ENCODE peak calls at places on chromosomes 13 and 19, in seven cellular contexts. G, T, O, F, S, W and N are unnamed samples.

GRCh38 chr13:44108345-44108858 is 228.7 kb downstream of the LACC1 start:
- DNase-seq in W (no peak), O (peak), T (no peak), F (no peak), G (peak), S (no peak), N (no peak)

GRCh38 chr13:73129023-73129422 is 70.2 kb downstream of the KLF5 start:
- DNase-seq in T (no peak), S (no peak), W (no peak), F (no peak), G (no peak), O (no peak), N (no peak)

GRCh38 chr19:49570138-49570856 is 10.1 kb downstream of the NOSIP start:
- DNase-seq in W (peak), F (peak), S (peak), O (peak), G (peak), T (no peak), N (peak)

GRCh38 chr19:31340059-31341025 is 8.9 kb downstream of the TSHZ3 start:
- DNase-seq in T (no peak), O (peak), W (no peak), G (peak), S (peak), F (peak), N (peak)

GRCh38 chr13:109288151-109288709 is 498.2 kb downstream of the IRS2 start:
- DNase-seq in W (no peak), T (no peak), G (no peak), S (no peak), F (no peak), O (no peak), N (no peak)

GRCh38 chr19:10655457-10656312 is 1.5 kb downstream of the ILF3 start:
- DNase-seq in G (no peak), W (no peak), F (peak), T (no peak), O (peak), S (peak), N (no peak)

GRCh38 chr19:17305517-17306284 is at the start of gene MRPL34:
- DNase-seq in T (no peak), W (peak), G (peak), F (peak), S (peak), O (peak), N (peak)

GRCh38 chr13:76775031-76775740 is 111.0 kb downstream of the KCTD12 start:
- DNase-seq in S (no peak), O (peak), G (no peak), W (no peak), T (no peak), F (peak), N (no peak)

GRCh38 chr19:34644991-34645461 is 31.9 kb downstream of the SCGB2B2 start:
- DNase-seq in F (no peak), G (no peak), W (no peak), T (no peak), O (no peak), S (no peak), N (no peak)

GRCh38 chr19:42132030-42132628 is at the start of gene POU2F2:
- DNase-seq in F (no peak), G (no peak), T (peak), W (no peak), O (no peak), S (no peak), N (peak)

GRCh38 chr13:92461402-92461801 is 765.2 kb upstream of the GPC6 start:
- DNase-seq in T (no peak), W (no peak), S (no peak), F (no peak), G (no peak), O (no peak), N (no peak)

GRCh38 chr13:25971499-25972145 is 80.2 kb downstream of the SHISA2 start:
- DNase-seq in F (no peak), O (no peak), W (no peak), T (no peak), G (no peak), S (no peak), N (peak)

GRCh38 chr13:46339035-46339666 is 47.9 kb downstream of the RUBCNL start:
- DNase-seq in T (peak), F (peak), O (peak), G (no peak), W (no peak), S (peak), N (no peak)

GRCh38 chr13:45048890-45049407 is 59.6 kb downstream of the GPALPP1 start:
- DNase-seq in G (no peak), F (no peak), T (no peak), O (no peak), W (no peak), S (no peak), N (peak)

GRCh38 chr19:5141278-5141925 is 172.5 kb downstream of the KDM4B start:
- DNase-seq in T (no peak), O (peak), F (no peak), G (no peak), W (no peak), S (peak), N (peak)

GRCh38 chr19:33507021-33507956 is 14.3 kb downstream of the PEPD start:
- DNase-seq in O (peak), F (no peak), S (no peak), W (no peak), G (no peak), T (no peak), N (no peak)

GRCh38 chr13:39930544-39931444 is 275.3 kb downstream of the COG6 start:
- DNase-seq in T (no peak), G (no peak), S (no peak), F (no peak), O (no peak), W (no peak), N (no peak)
- TF ChIP-seq CTCF in T (no peak), G (no peak), S (no peak), F (no peak), O (no peak), W (no peak), N (no peak)

GRCh38 chr13:19864339-19865309 is 1.2 kb upstream of the ZMYM5 start:
- DNase-seq in W (peak), O (peak), S (peak), G (peak), T (peak), F (peak), N (peak)
- TF ChIP-seq CTCF in W (peak), O (peak), S (peak), G (peak), T (peak), F (peak), N (peak)

DNA sequence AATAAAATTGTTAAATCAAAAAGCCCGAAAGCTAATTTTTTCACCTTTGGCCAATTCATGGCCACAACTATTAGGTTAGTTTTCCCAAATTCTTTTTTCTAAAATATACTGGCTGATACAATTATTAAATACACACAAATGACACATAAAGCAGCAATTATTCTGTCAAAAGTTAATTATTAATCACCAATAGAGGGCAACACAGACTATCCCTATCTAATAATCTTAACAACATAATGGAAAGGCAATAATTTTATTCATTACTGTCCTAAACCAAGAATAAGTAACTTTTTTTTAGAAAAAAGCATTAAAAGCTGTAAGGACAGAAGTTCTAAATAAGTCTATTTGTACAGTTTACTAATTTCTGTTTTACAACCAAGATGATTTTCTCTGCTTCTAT is 51.7 kb downstream of the KATNAL1 start:
- DNase-seq in T (no peak), F (no peak), G (no peak), O (no peak), W (no peak), S (no peak), N (no peak)
- TF ChIP-seq CTCF in T (peak), F (no peak), G (no peak), O (no peak), W (no peak), S (no peak), N (no peak)

GRCh38 chr13:21022694-21023325 is 38.6 kb downstream of the LATS2 start:
- DNase-seq in W (no peak), S (no peak), O (no peak), T (no peak), F (no peak), G (no peak), N (no peak)
- TF ChIP-seq CTCF in W (no peak), S (no peak), O (no peak), T (no peak), F (no peak), G (no peak), N (no peak)

DNA sequence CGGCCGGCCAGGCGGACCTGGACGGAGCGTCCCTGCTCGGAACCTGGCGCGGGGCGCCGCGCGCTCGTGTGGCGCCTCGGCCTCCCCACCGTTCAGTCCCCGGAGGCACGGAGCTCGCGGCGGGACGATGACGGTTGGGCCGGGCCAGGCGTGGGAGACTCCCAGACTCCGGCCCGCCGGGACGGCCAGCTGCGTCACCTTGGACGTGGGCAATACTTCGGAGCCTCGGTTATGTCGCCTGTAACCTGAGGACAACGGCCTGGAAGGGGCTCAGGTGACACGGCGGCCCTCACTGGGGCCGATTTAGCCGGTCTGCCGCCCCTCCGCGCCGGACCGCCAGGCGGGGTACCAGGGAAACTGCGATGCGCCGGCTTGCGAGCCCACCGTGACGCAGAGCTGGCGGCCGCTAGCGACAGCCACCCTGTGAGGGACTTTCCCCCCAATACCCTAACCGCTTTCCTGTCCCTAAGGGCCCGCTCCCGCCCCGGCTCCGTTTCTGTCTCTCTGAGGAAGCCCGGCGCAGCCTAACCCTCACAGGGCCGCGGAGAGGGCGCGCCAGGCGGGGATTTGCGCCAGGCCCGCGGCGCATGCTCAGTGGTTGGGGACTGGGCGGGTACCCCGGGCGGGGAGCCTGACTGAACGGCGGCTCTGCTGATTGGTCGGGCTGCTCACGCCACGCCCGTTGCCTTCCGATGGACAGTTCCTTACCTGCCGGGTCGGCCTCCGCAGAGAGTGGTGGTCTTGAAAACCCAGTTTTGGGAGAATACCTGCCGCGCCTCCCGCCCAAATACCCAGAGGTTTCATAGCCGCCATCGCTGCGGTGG is 109.5 kb upstream of the DOCK9 start:
- DNase-seq in S (peak), W (peak), O (peak), F (peak), G (peak), T (peak), N (peak)
- TF ChIP-seq CTCF in S (peak), W (peak), O (peak), F (peak), G (peak), T (peak), N (peak)